ENCODE peak calls at places on chromosomes 16 and 17, in nine cellular contexts. C is BE2C; Y is transverse colon; U is neural progenitor cell; T is ovary; M is GM12878; D is cardiac muscle cell; Q is lower lobe of right lung; G is effector memory CD4-positive, alpha-beta T cell. Z is an unnamed sample. For H3K4me1, the result is how much of the 10 kb centered on the place peaks cover.

GRCh38 chr16:24075929-24076716 is 180.0 kb upstream of the CACNG3 start:
- DNase-seq in C (no peak), U (peak), D (peak), Q (no peak), T (no peak), M (peak), Y (no peak), G (no peak), Z (no peak)

GRCh38 chr16:11262915-11263314 is 6.2 kb downstream of the TNP2 start:
- DNase-seq in Q (no peak), M (no peak), C (no peak), Y (peak), T (no peak), U (no peak), G (no peak), D (no peak), Z (no peak)

GRCh38 chr17:37299257-37299985 is 76.4 kb upstream of the C17orf78 start:
- DNase-seq in Q (no peak), M (no peak), D (no peak), U (peak), C (no peak), T (no peak), G (no peak), Y (no peak), Z (peak)

GRCh38 chr17:56142325-56142724 is 10.9 kb upstream of the ANKFN1 start:
- DNase-seq in Y (no peak), Q (no peak), U (no peak), M (no peak), G (no peak), D (no peak), C (no peak), T (no peak), Z (no peak)

GRCh38 chr16:70473446-70474319 is 19.3 kb downstream of the FCSK start:
- DNase-seq in Y (no peak), Q (no peak), G (no peak), M (no peak), C (no peak), D (no peak), U (no peak), T (no peak), Z (no peak)

GRCh38 chr16:10877472-10877946 is 507 bp downstream of the CIITA start:
- DNase-seq in T (no peak), C (no peak), Q (no peak), D (no peak), G (no peak), U (no peak), M (no peak), Y (no peak), Z (no peak)

GRCh38 chr16:3023669-3024478 is at the start of the genes HCFC1R1 and THOC6:
- DNase-seq in Q (peak), T (peak), Y (peak), U (peak), M (peak), C (peak), D (peak), G (peak), Z (peak)

GRCh38 chr17:6914711-6915110 is 81.1 kb upstream of the ALOX12 start:
- DNase-seq in G (no peak), C (no peak), T (no peak), M (no peak), U (no peak), Y (no peak), D (no peak), Q (no peak), Z (no peak)

GRCh38 chr17:68396226-68396780 is 61.0 kb downstream of the WIPI1 start:
- DNase-seq in G (no peak), T (no peak), Q (no peak), D (no peak), Y (no peak), U (no peak), M (no peak), C (no peak), Z (no peak)

GRCh38 chr17:1231456-1231855 is 38.8 kb upstream of the BHLHA9 start:
- DNase-seq in G (no peak), M (no peak), U (no peak), D (no peak), T (no peak), Y (peak), Q (peak), C (no peak), Z (peak)

GRCh38 chr17:49360796-49361128 is 1.3 kb downstream of the ZNF652 start:
- DNase-seq in D (no peak), C (peak), T (peak), G (no peak), Y (peak), Q (no peak), M (no peak), U (peak), Z (no peak)

GRCh38 chr16:85528528-85529387 is 84.4 kb upstream of the GSE1 start:
- DNase-seq in G (no peak), M (no peak), U (no peak), C (peak), D (no peak), Q (no peak), T (no peak), Y (no peak), Z (no peak)

GRCh38 chr16:85531516-85531915 is 81.6 kb upstream of the GSE1 start:
- DNase-seq in D (no peak), C (no peak), Q (no peak), G (no peak), Y (no peak), U (no peak), T (no peak), M (no peak), Z (no peak)

GRCh38 chr16:85530370-85530739 is 82.8 kb upstream of the GSE1 start:
- DNase-seq in G (no peak), C (no peak), U (no peak), Q (no peak), T (no peak), M (no peak), D (no peak), Y (no peak), Z (no peak)

GRCh38 chr16:85527767-85528297 is 85.3 kb upstream of the GSE1 start:
- DNase-seq in D (no peak), G (no peak), C (peak), Y (no peak), M (no peak), U (no peak), Q (no peak), T (no peak), Z (no peak)

GRCh38 chr16:85529489-85530369 is 83.4 kb upstream of the GSE1 start:
- DNase-seq in C (peak), T (no peak), Q (no peak), U (no peak), G (no peak), M (no peak), D (no peak), Y (no peak), Z (no peak)
- H3K4me1 ChIP-seq in C (under half), T (under half), Q (under half), U (under half), G (under half), M (under half), D (half or more), Y (under half), Z (under half)

DNA sequence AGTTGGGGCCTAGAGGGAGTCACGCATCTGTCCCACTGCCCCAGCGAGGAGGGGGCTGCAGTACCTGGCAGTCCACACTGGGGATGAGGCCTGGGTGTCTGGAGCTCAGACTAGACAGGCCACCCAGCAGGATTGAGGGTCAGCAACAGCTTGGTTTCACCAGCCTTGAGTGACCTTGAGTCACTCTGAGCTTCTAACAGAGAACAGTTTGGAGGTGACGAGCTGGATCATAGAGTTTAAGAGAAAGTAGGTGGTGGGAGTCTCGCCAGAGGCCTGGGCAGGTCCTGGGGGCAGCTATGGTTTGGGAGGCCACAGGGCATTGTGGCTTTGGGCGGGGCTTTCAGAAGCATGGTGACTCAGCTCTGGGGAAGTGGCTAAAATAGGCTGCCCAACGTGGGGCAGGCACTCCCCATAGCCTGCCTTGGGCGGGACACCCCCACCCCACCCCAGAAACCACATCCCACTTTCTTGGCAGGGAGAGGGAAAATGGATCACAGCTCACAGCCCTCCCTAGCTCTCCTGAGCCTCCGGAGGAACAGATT is 20.5 kb downstream of the CDC42EP4 start:
- DNase-seq in T (peak), U (no peak), C (no peak), D (no peak), Q (peak), Y (peak), M (peak), G (no peak), Z (no peak)
- H3K4me1 ChIP-seq in T (half or more), U (under half), C (under half), D (under half), Q (half or more), Y (half or more), M (under half), G (under half), Z (half or more)

GRCh38 chr17:81866440-81867122 is 4.6 kb downstream of the ARHGDIA start:
- DNase-seq in T (no peak), U (no peak), M (no peak), G (no peak), Y (no peak), C (no peak), D (no peak), Q (no peak), Z (no peak)
- H3K4me1 ChIP-seq in T (under half), U (under half), M (under half), G (under half), Y (half or more), C (under half), D (under half), Q (half or more), Z (half or more)

GRCh38 chr16:53100131-53100748 is 45.4 kb downstream of the CHD9 start:
- DNase-seq in T (no peak), M (no peak), G (no peak), D (no peak), U (no peak), Y (no peak), Q (no peak), C (no peak), Z (no peak)
- H3K4me1 ChIP-seq in T (under half), M (under half), G (under half), D (under half), U (under half), Y (half or more), Q (half or more), C (under half), Z (under half)

GRCh38 chr17:57288034-57288752 is 31.9 kb downstream of the MSI2 start:
- DNase-seq in M (no peak), Y (no peak), D (no peak), C (no peak), Q (no peak), U (no peak), G (no peak), T (peak), Z (peak)
- H3K4me1 ChIP-seq in M (under half), Y (under half), D (under half), C (under half), Q (under half), U (half or more), G (under half), T (under half), Z (half or more)

GRCh38 chr16:84706856-84707255 is 7.1 kb downstream of the USP10 start:
- DNase-seq in Q (no peak), T (no peak), U (no peak), D (no peak), C (no peak), Y (no peak), G (no peak), M (no peak), Z (no peak)

GRCh38 chr16:84699712-84700517 is at the start of gene USP10:
- DNase-seq in D (peak), T (peak), M (no peak), U (peak), Q (peak), G (peak), C (peak), Y (peak), Z (peak)

GRCh38 chr16:84703671-84704070 is 3.9 kb downstream of the USP10 start:
- DNase-seq in D (no peak), M (no peak), T (no peak), Y (no peak), U (peak), Q (no peak), C (no peak), G (no peak), Z (no peak)

GRCh38 chr16:84700518-84701277 is 898 bp downstream of the USP10 start:
- DNase-seq in U (peak), Q (no peak), T (no peak), Y (peak), C (peak), M (no peak), D (peak), G (peak), Z (peak)

DNA sequence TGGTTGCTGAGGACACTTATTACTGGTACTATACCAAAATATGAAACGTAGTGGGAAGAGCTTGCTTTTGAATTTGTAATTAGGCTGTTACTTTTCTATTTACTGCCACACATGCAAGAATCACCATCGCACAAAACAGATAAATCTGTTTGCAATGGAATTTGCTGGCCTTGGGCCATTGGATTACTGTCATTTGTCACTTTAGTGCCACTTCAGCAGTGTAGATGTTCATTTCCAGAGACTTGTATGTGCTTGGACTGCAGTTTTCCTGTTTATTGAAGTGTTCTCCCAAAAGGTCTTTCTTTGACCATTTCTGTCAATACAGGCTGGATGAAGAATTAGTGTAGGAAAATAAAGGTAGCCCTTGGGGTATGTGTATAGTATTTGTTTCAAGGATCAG is 4.5 kb downstream of the USP10 start:
- DNase-seq in U (no peak), Q (no peak), T (no peak), D (no peak), C (no peak), G (no peak), Y (no peak), M (no peak), Z (no peak)
- H3K4me1 ChIP-seq in U (under half), Q (under half), T (under half), D (under half), C (under half), G (under half), Y (half or more), M (under half), Z (under half)

Z was measured in testis.